ENCODE peak calls at places on chromosomes 11 and 22, in five cellular contexts. K is WTC11, U is K562, X is HepG2, L is GM12878. P is an unnamed sample.

GRCh38 chr22:38967451-38968450 is 10.3 kb downstream of the APOBEC3A start:
- DNase-seq in K (no peak), U (peak; percentile 36), X (no peak), L (no peak), P (no peak)

GRCh38 chr11:72685560-72686480 is 11.6 kb upstream of the PDE2A start:
- DNase-seq in K (no peak), U (no peak), X (no peak), L (no peak), P (no peak)

GRCh38 chr11:78815631-78816232 is 241.1 kb upstream of the NARS2 start:
- DNase-seq in K (no peak), U (no peak), X (no peak), L (no peak), P (no peak)

GRCh38 chr11:113532697-113533424 is 57.7 kb upstream of the DRD2 start:
- DNase-seq in K (peak; percentile 85), U (peak; percentile 68), X (peak; percentile 46), L (no peak), P (peak; percentile 31)

GRCh38 chr22:38186429-38186828 is 4.8 kb upstream of the PLA2G6 start:
- DNase-seq in K (no peak), U (no peak), X (no peak), L (no peak), P (no peak)

GRCh38 chr11:1153951-1154487 is 3.7 kb upstream of the MUC5AC start:
- DNase-seq in K (no peak), U (peak; percentile 51), X (peak; percentile 61), L (no peak), P (peak; percentile 99)

GRCh38 chr22:43152001-43152354 is 619 bp downstream of the TSPO start:
- DNase-seq in K (no peak), U (no peak), X (no peak), L (no peak), P (no peak)

GRCh38 chr22:21026783-21027692 is 5.3 kb downstream of the SLC7A4 start:
- DNase-seq in K (no peak), U (no peak), X (no peak), L (no peak), P (no peak)

GRCh38 chr11:35267504-35267903 is 128.5 kb downstream of the CD44 start:
- DNase-seq in K (no peak), U (no peak), X (no peak), L (no peak), P (no peak)

GRCh38 chr22:19350476-19350859 is 58.9 kb upstream of the CLTCL1 start:
- DNase-seq in K (no peak), U (no peak), X (no peak), L (no peak), P (no peak)

GRCh38 chr11:118282635-118283310 is 18.7 kb upstream of the MPZL2 start:
- DNase-seq in K (no peak), U (no peak), X (no peak), L (no peak), P (no peak)

GRCh38 chr11:35681181-35681767 is 18.7 kb downstream of the TRIM44 start:
- DNase-seq in K (no peak), U (no peak), X (no peak), L (no peak), P (no peak)

GRCh38 chr11:105968021-105968697 is 53.9 kb downstream of the MSANTD4 start:
- DNase-seq in K (no peak), U (no peak), X (no peak), L (no peak), P (no peak)

GRCh38 chr11:22163394-22163797 is 29.5 kb upstream of the ANO5 start:
- DNase-seq in K (no peak), U (no peak), X (no peak), L (peak; percentile 9), P (no peak)

GRCh38 chr11:68347345-68347744 is 35.0 kb downstream of the LRP5 start:
- DNase-seq in K (no peak), U (no peak), X (no peak), L (no peak), P (no peak)

GRCh38 chr11:133710681-133711240 is 134.6 kb downstream of the SPATA19 start:
- DNase-seq in K (no peak), U (no peak), X (no peak), L (no peak), P (no peak)

GRCh38 chr22:19201858-19202798 is 23.6 kb upstream of the SLC25A1 start:
- DNase-seq in K (no peak), U (peak; percentile 99), X (no peak), L (no peak), P (no peak)

GRCh38 chr11:91194551-91194950 is 971.7 kb upstream of the CHORDC1 start:
- DNase-seq in K (no peak), U (no peak), X (no peak), L (no peak), P (no peak)

GRCh38 chr11:111336582-111337256 is 38.4 kb downstream of the POU2AF3 start:
- DNase-seq in K (no peak), U (no peak), X (peak; percentile 45), L (no peak), P (no peak)

GRCh38 chr11:10925149-10925926 is 67.5 kb upstream of the ZBED5 start:
- DNase-seq in K (no peak), U (no peak), X (no peak), L (no peak), P (peak; percentile 48)

GRCh38 chr11:130677486-130678153 is 229.2 kb downstream of the ADAMTS15 start:
- DNase-seq in K (peak; percentile 48), U (no peak), X (peak; percentile 32), L (no peak), P (peak; percentile 42)

GRCh38 chr11:34192481-34193401 is 87.3 kb downstream of the NAT10 start:
- DNase-seq in K (no peak), U (no peak), X (no peak), L (no peak), P (peak; percentile 52)

GRCh38 chr11:20102393-20102792 is 57.9 kb downstream of the DBX1 start:
- DNase-seq in K (no peak), U (no peak), X (no peak), L (no peak), P (no peak)

GRCh38 chr22:32480238-32480637 is 5.6 kb downstream of the FBXO7 start:
- DNase-seq in K (no peak), U (no peak), X (no peak), L (no peak), P (no peak)

GRCh38 chr11:3984896-3985295 is 109.7 kb upstream of the RRM1 start:
- DNase-seq in K (peak; percentile 28), U (peak; percentile 29), X (no peak), L (no peak), P (no peak)

GRCh38 chr11:82776377-82776776 is 42.7 kb upstream of the FAM181B start:
- DNase-seq in K (no peak), U (no peak), X (peak; percentile 5), L (no peak), P (no peak)

GRCh38 chr11:61974766-61975631 is 7.6 kb upstream of the FTH1 start:
- DNase-seq in K (no peak), U (no peak), X (peak; percentile 81), L (no peak), P (no peak)

GRCh38 chr11:14969922-14970323 is 2.2 kb downstream of the CALCA start:
- DNase-seq in K (peak; percentile 94), U (peak; percentile 37), X (peak; percentile 28), L (no peak), P (peak; percentile 50)

GRCh38 chr11:121615506-121615905 is 162.7 kb upstream of the SORL1-AS1 start:
- DNase-seq in K (no peak), U (no peak), X (no peak), L (no peak), P (no peak)

GRCh38 chr11:20029193-20029592 is 131.1 kb downstream of the DBX1 start:
- DNase-seq in K (no peak), U (no peak), X (no peak), L (no peak), P (no peak)

GRCh38 chr22:46251266-46251665 is 1.2 kb upstream of the CDPF1 start:
- DNase-seq in K (no peak), U (no peak), X (no peak), L (no peak), P (no peak)

GRCh38 chr11:27930946-27931345 is 177.0 kb downstream of the KIF18A start:
- DNase-seq in K (no peak), U (no peak), X (no peak), L (no peak), P (no peak)

GRCh38 chr11:27938011-27938410 is 169.9 kb downstream of the KIF18A start:
- DNase-seq in K (no peak), U (no peak), X (no peak), L (no peak), P (no peak)

GRCh38 chr11:27933992-27934829 is 173.7 kb downstream of the KIF18A start:
- DNase-seq in K (peak; percentile 34), U (no peak), X (no peak), L (no peak), P (peak; percentile 15)

DNA sequence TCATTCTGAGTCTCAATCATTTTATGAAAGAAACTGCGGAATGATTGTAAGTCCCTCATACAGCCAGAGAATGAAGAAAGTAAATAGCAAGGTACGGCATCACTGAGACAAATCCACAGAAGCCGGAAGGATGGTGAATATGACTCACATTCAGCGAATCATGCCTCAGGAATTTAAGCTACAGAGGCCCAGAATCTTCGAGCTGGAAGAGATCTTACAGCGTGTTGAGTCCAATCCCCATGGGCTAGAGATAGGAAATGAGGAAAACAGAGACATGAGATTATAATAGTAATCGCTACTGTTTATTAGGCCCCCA is 173.2 kb downstream of the KIF18A start:
- DNase-seq in K (no peak), U (no peak), X (no peak), L (no peak), P (peak; percentile 83)
- TF ChIP-seq ESRRA in K (no peak), U (no peak), X (no peak), L (no peak), P (no peak)

DNA sequence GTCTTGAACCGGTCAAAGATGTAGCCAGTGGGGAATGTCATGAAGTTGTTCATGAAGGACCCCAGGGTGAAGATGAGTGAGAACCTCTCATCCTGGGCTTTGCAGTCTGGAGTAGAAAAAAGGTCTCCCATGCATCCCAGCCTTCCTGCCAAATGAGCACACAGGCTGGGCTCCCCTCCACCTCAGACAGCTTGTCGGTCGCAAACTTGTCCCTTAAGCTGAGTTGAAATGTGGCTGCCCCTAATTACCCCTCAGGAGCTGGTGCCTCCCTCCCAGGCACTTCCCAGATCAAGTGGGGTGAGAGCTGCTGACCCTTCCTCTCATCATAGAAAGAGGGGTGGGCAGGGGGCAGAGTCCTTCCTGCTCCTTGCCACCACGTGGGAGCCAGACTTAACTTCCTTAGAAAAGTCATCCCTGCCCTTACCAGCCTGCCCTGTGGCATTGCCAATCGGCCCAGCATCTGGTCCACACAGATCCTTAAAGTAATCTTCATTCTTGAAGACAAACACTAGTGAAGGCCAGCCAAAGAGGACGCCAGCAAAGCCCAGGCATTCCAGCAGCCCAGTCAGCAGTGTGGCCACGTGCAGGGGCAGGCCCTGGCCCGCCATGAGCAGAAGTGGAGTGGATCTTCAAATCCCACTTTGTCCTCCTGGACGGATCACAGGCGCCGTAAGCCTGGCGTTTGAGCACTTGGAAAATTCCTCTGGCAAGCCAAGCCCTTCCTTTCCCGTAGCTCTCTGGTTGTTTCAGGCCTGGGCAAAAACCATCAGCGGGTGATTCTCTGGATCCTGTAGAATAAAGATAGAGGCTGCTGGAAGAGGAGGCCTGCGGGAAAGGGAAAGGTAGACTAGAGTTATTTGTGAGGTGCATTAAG is 1.1 kb downstream of the SLC43A3 start:
- DNase-seq in K (no peak), U (no peak), X (no peak), L (no peak), P (no peak)
- TF ChIP-seq ESRRA in K (no peak), U (no peak), X (no peak), L (no peak), P (no peak)

GRCh38 chr11:76236092-76237026 is 30.1 kb upstream of the WNT11 start:
- DNase-seq in K (peak; percentile 78), U (peak; percentile 68), X (no peak), L (no peak), P (peak; percentile 81)
- TF ChIP-seq ESRRA in K (peak; percentile 46), U (peak; percentile 66), X (no peak), L (no peak), P (no peak)

GRCh38 chr11:129313588-129314288 is 61.9 kb upstream of the BARX2 start:
- DNase-seq in K (no peak), U (no peak), X (no peak), L (no peak), P (no peak)
- TF ChIP-seq ESRRA in K (no peak), U (no peak), X (no peak), L (no peak), P (no peak)